ENCODE peak calls at places on chromosomes 5 and 9, in six cellular contexts. A, S, F, C, H and O are unnamed samples.

GRCh38 chr5:179186801-179187200 is 126.6 kb downstream of the ZNF354C start:
- DNase-seq in A (no peak), S (no peak), F (no peak), C (no peak), H (no peak), O (no peak)

GRCh38 chr5:136042665-136043121 is 13.9 kb downstream of the TGFBI start:
- DNase-seq in A (no peak), S (peak), F (no peak), C (no peak), H (peak), O (peak)

GRCh38 chr9:101369286-101369685 is 15.5 kb downstream of the BAAT start:
- DNase-seq in A (no peak), S (no peak), F (peak), C (peak), H (no peak), O (peak)

GRCh38 chr9:113581865-113582697 is 118.6 kb downstream of the RGS3 start:
- DNase-seq in A (peak), S (peak), F (peak), C (peak), H (no peak), O (peak)

GRCh38 chr9:18829858-18830257 is 203.2 kb downstream of the SAXO1 start:
- DNase-seq in A (no peak), S (no peak), F (peak), C (peak), H (no peak), O (no peak)

GRCh38 chr5:180313677-180314076 is 21.8 kb upstream of the MAPK9 start:
- DNase-seq in A (no peak), S (no peak), F (no peak), C (no peak), H (peak), O (no peak)

GRCh38 chr5:190366-191035 is 794 bp upstream of the LRRC14B start:
- DNase-seq in A (no peak), S (no peak), F (no peak), C (no peak), H (peak), O (no peak)

GRCh38 chr5:10987881-10988504 is 227.0 kb upstream of the DAP start:
- DNase-seq in A (peak), S (no peak), F (peak), C (no peak), H (peak), O (no peak)

GRCh38 chr5:6847896-6848295 is 134.7 kb downstream of the TENT4A start:
- DNase-seq in A (no peak), S (no peak), F (no peak), C (no peak), H (no peak), O (no peak)

GRCh38 chr5:89686081-89686765 is 723.3 kb downstream of the CETN3 start:
- DNase-seq in A (no peak), S (peak), F (no peak), C (no peak), H (no peak), O (no peak)

GRCh38 chr5:38551020-38552017 is 5.1 kb downstream of the LIFR start:
- DNase-seq in A (peak), S (peak), F (peak), C (peak), H (no peak), O (peak)

GRCh38 chr5:31235381-31235780 is 41.9 kb downstream of the CDH6 start:
- DNase-seq in A (no peak), S (no peak), F (peak), C (peak), H (no peak), O (no peak)

GRCh38 chr9:79694676-79695400 is 123.1 kb downstream of the TLE4 start:
- DNase-seq in A (no peak), S (peak), F (peak), C (peak), H (peak), O (peak)

GRCh38 chr5:139847790-139848507 is 52.3 kb downstream of the PSD2 start:
- DNase-seq in A (peak), S (peak), F (no peak), C (peak), H (peak), O (peak)

GRCh38 chr5:43038523-43038989 is 1.6 kb downstream of the ANXA2R start:
- DNase-seq in A (no peak), S (peak), F (no peak), C (no peak), H (no peak), O (no peak)

GRCh38 chr5:138504799-138505198 is 38.2 kb downstream of the ETF1 start:
- DNase-seq in A (no peak), S (no peak), F (no peak), C (peak), H (no peak), O (no peak)